ENCODE peak calls at places on chromosomes 16 and 17, in six cellular contexts. H is HCT116, S is IMR-90, J is A549, A is body of pancreas, B is pancreas. F is an unnamed sample.

GRCh38 chr17:80285237-80285920 is 24.7 kb downstream of the RNF213 start:
- DNase-seq in H (no peak), S (no peak), A (no peak), J (no peak), B (no peak), F (no peak)

GRCh38 chr17:60526726-60527125 is 684 bp upstream of the APPBP2 start:
- DNase-seq in H (no peak), B (no peak), J (no peak), S (peak; percentile 48), A (no peak), F (no peak)

GRCh38 chr16:30923554-30924085 is at the start of gene FBXL19:
- DNase-seq in H (no peak), B (peak; percentile 64), A (peak; percentile 54), S (no peak), J (no peak), F (no peak)

GRCh38 chr17:7842950-7843535 is 9.0 kb downstream of the KDM6B start:
- DNase-seq in A (peak; percentile 68), B (peak; percentile 67), S (peak; percentile 94), H (no peak), J (peak; percentile 81), F (peak; percentile 57)

GRCh38 chr17:6126768-6127167 is 56.6 kb downstream of the WSCD1 start:
- DNase-seq in H (no peak), A (no peak), S (no peak), B (no peak), J (no peak), F (no peak)

GRCh38 chr17:81563861-81564586 is 11.9 kb upstream of the FAAP100 start:
- DNase-seq in S (peak; percentile 64), H (no peak), J (peak; percentile 76), B (no peak), A (no peak), F (no peak)

GRCh38 chr17:21019976-21020575 is 22.7 kb downstream of the USP22 start:
- DNase-seq in A (no peak), J (peak; percentile 66), H (no peak), S (no peak), B (no peak), F (peak; percentile 69)

GRCh38 chr16:85436636-85437160 is 176.4 kb upstream of the GSE1 start:
- DNase-seq in B (peak; percentile 64), A (peak; percentile 67), S (no peak), J (no peak), H (no peak), F (peak; percentile 75)

GRCh38 chr16:75376475-75376907 is 56.8 kb downstream of the CFDP1 start:
- DNase-seq in S (no peak), J (no peak), H (no peak), B (no peak), A (no peak), F (no peak)

GRCh38 chr17:77127735-77128361 is 12.9 kb upstream of the SEC14L1 start:
- DNase-seq in J (no peak), S (no peak), H (no peak), A (no peak), B (peak; percentile 57), F (peak; percentile 62)

GRCh38 chr17:6420173-6420641 is 14.7 kb downstream of the AIPL1 start:
- DNase-seq in J (peak; percentile 44), A (no peak), S (peak; percentile 1), H (no peak), B (no peak), F (peak; percentile 33)

GRCh38 chr16:83305092-83305491 is 502.7 kb upstream of the HSBP1 start:
- DNase-seq in H (no peak), S (peak; percentile 86), J (no peak), B (no peak), A (no peak), F (no peak)

DNA sequence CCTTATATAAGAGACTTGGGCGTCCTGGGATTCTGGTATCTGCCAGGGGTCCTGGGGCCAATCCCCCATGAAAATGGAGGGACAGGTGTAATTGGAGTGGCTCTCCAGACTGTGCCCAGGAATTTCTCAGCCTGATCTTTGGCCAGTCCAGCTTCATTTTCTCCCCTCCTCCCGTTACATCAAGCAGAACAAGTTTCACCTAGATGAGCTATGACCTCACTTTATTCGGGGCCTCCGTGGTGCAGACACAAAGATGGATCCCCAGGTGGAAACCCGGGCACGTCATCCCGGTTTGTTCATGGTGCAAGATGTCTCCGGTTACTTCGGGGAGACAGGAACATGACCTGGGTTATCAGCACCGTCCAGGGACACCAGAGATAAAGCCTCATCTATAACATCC is 20.7 kb upstream of the ABR start:
- DNase-seq in J (no peak), A (no peak), B (no peak), H (no peak), S (no peak), F (no peak)
- H3K27ac ChIP-seq in J (no peak overlapping the region), A (no peak overlapping the region), B (no peak overlapping the region), H (no peak overlapping the region), S (no peak overlapping the region), F (no peak overlapping the region)

DNA sequence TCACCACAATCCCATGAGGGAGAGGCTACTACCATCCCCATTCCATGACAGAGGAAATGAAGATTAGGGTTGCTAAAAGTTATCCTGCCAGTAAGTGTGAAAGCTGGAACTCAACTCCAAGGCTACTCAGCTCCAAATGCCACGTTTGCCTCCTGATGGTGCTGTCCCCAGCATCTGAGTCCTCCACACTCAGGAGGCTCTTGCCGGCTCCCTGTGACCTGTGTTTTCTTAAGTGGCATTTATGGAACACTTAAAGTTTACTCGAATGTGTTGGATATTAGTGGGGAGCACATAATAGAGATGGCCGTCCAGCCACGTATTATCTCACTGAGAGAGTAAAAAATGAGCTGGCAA is 267.9 kb downstream of the CBLN1 start:
- DNase-seq in A (no peak), S (no peak), J (no peak), B (no peak), H (no peak), F (no peak)
- H3K4me1 ChIP-seq in A (no peaks in the 10 kb centered on the region), S (peaks cover under 1% of the 10 kb centered on the region), J (no peaks in the 10 kb centered on the region), B (no peaks in the 10 kb centered on the region), H (no peaks in the 10 kb centered on the region), F (no peaks in the 10 kb centered on the region)

DNA sequence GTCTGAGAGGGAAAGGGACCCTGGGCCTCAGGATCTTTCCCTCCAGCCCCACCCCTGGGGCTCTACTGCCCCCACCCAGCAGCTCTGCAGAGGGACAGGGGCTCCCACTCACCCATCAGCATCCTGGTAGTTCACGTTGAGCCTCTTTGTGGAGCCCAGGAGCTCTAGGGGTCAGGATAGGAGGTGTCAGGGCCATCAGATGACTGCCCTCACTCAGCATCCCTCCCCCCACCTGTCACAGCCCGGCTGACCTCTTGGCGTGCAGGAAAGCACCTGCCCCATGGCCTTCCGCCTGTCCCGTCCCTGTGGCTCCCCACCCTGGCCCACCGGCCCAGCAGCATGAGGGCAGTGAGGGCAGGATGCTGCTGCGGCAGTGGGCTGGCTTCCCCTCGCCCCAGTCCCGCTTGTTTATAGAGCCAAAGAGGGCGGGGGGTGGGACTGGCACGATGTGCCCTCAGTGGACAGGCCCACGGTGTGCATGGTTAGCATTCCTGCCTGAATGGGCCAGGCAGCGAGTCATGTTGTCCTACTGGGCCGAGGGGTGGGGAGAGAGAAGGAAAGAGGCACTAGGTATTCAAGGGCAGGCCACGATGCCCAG is 7.1 kb downstream of the CASKIN2 start:
- DNase-seq in A (no peak), H (no peak), J (no peak), S (no peak), B (no peak), F (no peak)
- H3K27ac ChIP-seq in A (peak overlapping the region; percentile 35), H (no peak overlapping the region), J (peak overlapping the region; percentile 22), S (no peak overlapping the region), B (no peak overlapping the region), F (no peak overlapping the region)

GRCh38 chr17:73315481-73315880 is 3.7 kb upstream of the CDC42EP4 start:
- DNase-seq in B (no peak), H (no peak), A (no peak), J (no peak), S (no peak), F (no peak)
- H3K4me1 ChIP-seq in B (peaks cover 6% of the 10 kb centered on the region), H (peaks cover 5% of the 10 kb centered on the region), A (peaks cover 22% of the 10 kb centered on the region), J (peaks cover 10% of the 10 kb centered on the region), S (peaks cover 9% of the 10 kb centered on the region), F (peaks cover 4% of the 10 kb centered on the region)

F was measured in testis.